ENCODE peak calls at places on chromosomes 4 and X, in five cellular contexts. L is naive thymus-derived CD8-positive, alpha-beta T cell; N is T47D; W is frontal cortex; X is breast epithelium. G is an unnamed sample.

GRCh38 chr4:18938343-18939109 is 917.0 kb upstream of the LCORL start:
- DNase-seq in L (no peak), N (no peak), W (no peak), X (no peak), G (no peak)

GRCh38 chr4:141711211-141711610 is 74.8 kb downstream of the IL15 start:
- DNase-seq in L (no peak), N (peak; percentile 20), W (no peak), X (no peak), G (no peak)

GRCh38 chr4:124710911-124711310 is 1.6 kb downstream of the ANKRD50 start:
- DNase-seq in L (no peak), N (no peak), W (no peak), X (no peak), G (no peak)

GRCh38 chrX:38484607-38485498 is 76.5 kb upstream of the TSPAN7 start:
- DNase-seq in L (no peak), N (no peak), W (no peak), X (no peak), G (no peak)

GRCh38 chr4:177348348-177348747 is 38.7 kb downstream of the NEIL3 start:
- DNase-seq in L (no peak), N (no peak), W (no peak), X (no peak), G (no peak)

GRCh38 chr4:131302108-131302507 is 1847.0 kb upstream of the PCDH10 start:
- DNase-seq in L (no peak), N (peak; percentile 50), W (no peak), X (no peak), G (no peak)

GRCh38 chr4:185885604-185886003 is 73.6 kb upstream of the SORBS2 start:
- DNase-seq in L (no peak), N (no peak), W (no peak), X (no peak), G (no peak)

GRCh38 chr4:152628128-152628527 is 51.7 kb downstream of the TMEM154 start:
- DNase-seq in L (no peak), N (no peak), W (no peak), X (peak; percentile 95), G (no peak)

GRCh38 chr4:972651-973424 is 531 bp downstream of the DGKQ start:
- DNase-seq in L (peak; percentile 54), N (peak; percentile 33), W (no peak), X (no peak), G (no peak)

GRCh38 chr4:2835978-2836377 is 7.7 kb upstream of the ADD1 start:
- DNase-seq in L (no peak), N (no peak), W (no peak), X (no peak), G (no peak)

GRCh38 chr4:115537387-115537786 is 424.0 kb upstream of the NDST4 start:
- DNase-seq in L (no peak), N (peak; percentile 24), W (no peak), X (no peak), G (no peak)

GRCh38 chr4:67929447-67929846 is 33.8 kb downstream of the TMPRSS11A start:
- DNase-seq in L (no peak), N (no peak), W (no peak), X (no peak), G (no peak)

G was measured in gastrocnemius medialis.